ENCODE peak calls at places on chromosomes 5 and 9, in five cellular contexts. G, M, E, B and L are unnamed samples.

GRCh38 chr5:84758008-84758407 is 373.3 kb upstream of the EDIL3 start:
- DNase-seq in G (no peak), M (no peak), E (no peak), B (no peak), L (no peak)

GRCh38 chr9:92293452-92294296 is at the start of gene IARS1:
- DNase-seq in G (peak), M (peak), E (peak), B (peak), L (peak)

GRCh38 chr9:34985311-34985899 is 4.1 kb upstream of the DNAJB5 start:
- DNase-seq in G (peak), M (no peak), E (peak), B (peak), L (peak)

GRCh38 chr5:176543428-176544182 is 5.5 kb upstream of the CDHR2 start:
- DNase-seq in G (peak), M (peak), E (peak), B (peak), L (peak)

GRCh38 chr9:129656795-129657390 is 8.6 kb upstream of the PRRX2 start:
- DNase-seq in G (no peak), M (no peak), E (no peak), B (peak), L (no peak)

GRCh38 chr5:66829826-66830225 is 233.6 kb downstream of the MAST4 start:
- DNase-seq in G (no peak), M (no peak), E (no peak), B (no peak), L (no peak)

GRCh38 chr5:33299621-33300208 is 141.1 kb upstream of the TARS1 start:
- DNase-seq in G (no peak), M (no peak), E (no peak), B (peak), L (no peak)

GRCh38 chr9:81456431-81456970 is 232.8 kb downstream of the TLE1 start:
- DNase-seq in G (no peak), M (no peak), E (no peak), B (no peak), L (no peak)

GRCh38 chr5:82147860-82148573 is 130.1 kb downstream of the RPS23 start:
- DNase-seq in G (no peak), M (no peak), E (no peak), B (no peak), L (no peak)

GRCh38 chr5:135441919-135442318 is 5.2 kb downstream of the DCANP1 start:
- DNase-seq in G (no peak), M (no peak), E (no peak), B (no peak), L (no peak)

GRCh38 chr9:108859459-108860114 is 2.5 kb upstream of the ACTL7A start:
- DNase-seq in G (no peak), M (no peak), E (no peak), B (no peak), L (no peak)

GRCh38 chr9:68690088-68690487 is 15.0 kb upstream of the PIP5K1B start:
- DNase-seq in G (no peak), M (no peak), E (no peak), B (no peak), L (no peak)

GRCh38 chr5:170429014-170429413 is 39.8 kb upstream of the KCNMB1 start:
- DNase-seq in G (no peak), M (no peak), E (no peak), B (no peak), L (no peak)

GRCh38 chr9:19488721-19489120 is 79.9 kb downstream of the ACER2 start:
- DNase-seq in G (no peak), M (no peak), E (peak), B (no peak), L (no peak)

GRCh38 chr9:109401169-109401989 is 80.5 kb upstream of the EPB41L4B start:
- DNase-seq in G (peak), M (peak), E (peak), B (peak), L (no peak)

GRCh38 chr5:107671742-107672211 is 1.0 kb upstream of the EFNA5 start:
- DNase-seq in G (no peak), M (peak), E (no peak), B (no peak), L (no peak)

GRCh38 chr9:12566411-12566810 is 126.8 kb upstream of the TYRP1 start:
- DNase-seq in G (no peak), M (no peak), E (no peak), B (no peak), L (no peak)

GRCh38 chr9:109556061-109556460 is 58.0 kb upstream of the PTPN3 start:
- DNase-seq in G (no peak), M (no peak), E (no peak), B (no peak), L (no peak)

GRCh38 chr9:107173422-107174180 is 109.5 kb upstream of the RAD23B start:
- DNase-seq in G (no peak), M (no peak), E (no peak), B (no peak), L (no peak)

GRCh38 chr9:124277420-124277819 is 19.7 kb downstream of the NEK6 start:
- DNase-seq in G (no peak), M (no peak), E (no peak), B (no peak), L (no peak)

GRCh38 chr5:62268239-62268638 is 37.8 kb upstream of the KIF2A start:
- DNase-seq in G (no peak), M (no peak), E (no peak), B (no peak), L (no peak)

GRCh38 chr9:137319976-137320551 is 18.0 kb upstream of the NRARP start:
- DNase-seq in G (no peak), M (no peak), E (no peak), B (no peak), L (peak)

GRCh38 chr9:93678199-93679019 is 102.0 kb downstream of the PHF2 start:
- DNase-seq in G (peak), M (peak), E (no peak), B (no peak), L (peak)

GRCh38 chr9:86637515-86637914 is 283.3 kb upstream of the TUT7 start:
- DNase-seq in G (peak), M (peak), E (no peak), B (no peak), L (no peak)

GRCh38 chr9:137240321-137240840 is 706 bp upstream of the TUBB4B start:
- DNase-seq in G (peak), M (no peak), E (peak), B (peak), L (no peak)

GRCh38 chr9:33044677-33045282 is 19.7 kb downstream of the DNAJA1 start:
- DNase-seq in G (no peak), M (no peak), E (peak), B (peak), L (no peak)

GRCh38 chr5:34791761-34792244 is 47.2 kb upstream of the TTC23L start:
- DNase-seq in G (no peak), M (no peak), E (no peak), B (no peak), L (no peak)

GRCh38 chr5:56638061-56638621 is 177.2 kb upstream of the MAP3K1 start:
- DNase-seq in G (no peak), M (no peak), E (no peak), B (no peak), L (no peak)

GRCh38 chr5:176881816-176882565 is 17.2 kb downstream of the HK3 start:
- DNase-seq in G (no peak), M (no peak), E (no peak), B (no peak), L (peak)

GRCh38 chr5:1931590-1932138 is 48.9 kb upstream of the IRX4 start:
- DNase-seq in G (peak), M (no peak), E (peak), B (no peak), L (no peak)

GRCh38 chr5:173916233-173916632 is 28.1 kb downstream of the CPEB4 start:
- DNase-seq in G (no peak), M (no peak), E (no peak), B (no peak), L (no peak)